ENCODE peak calls at places on chromosomes 3 and 15, in four cellular contexts. F is transverse colon, X is EH, C is nucleus accumbens. V is an unnamed sample.

GRCh38 chr3:57838627-57839026 is 82.5 kb downstream of the SLMAP start:
- DNase-seq in F (no peak), C (no peak), X (no peak), V (no peak)

GRCh38 chr3:20130122-20130521 is 55.9 kb downstream of the SGO1 start:
- DNase-seq in X (no peak), F (no peak), C (no peak), V (no peak)

GRCh38 chr3:63918321-63918720 is 6.1 kb upstream of the SCAANT1 start:
- DNase-seq in F (no peak), X (peak), C (no peak), V (no peak)

GRCh38 chr3:45042162-45042561 is 16.1 kb downstream of the CLEC3B start:
- DNase-seq in X (no peak), C (no peak), F (no peak), V (no peak)

GRCh38 chr15:66570327-66570726 is 4.5 kb upstream of the LCTL start:
- DNase-seq in C (no peak), X (no peak), F (no peak), V (no peak)

GRCh38 chr15:35603298-35603697 is 57.3 kb upstream of the DPH6 start:
- DNase-seq in X (peak), C (no peak), F (no peak), V (no peak)

GRCh38 chr3:60651799-60652198 is 599.5 kb downstream of the FHIT start:
- DNase-seq in F (no peak), X (peak), C (no peak), V (no peak)

GRCh38 chr3:16088496-16088895 is 86.0 kb upstream of the GALNT15 start:
- DNase-seq in F (no peak), C (no peak), X (no peak), V (no peak)

GRCh38 chr3:30693470-30694120 is 87.2 kb downstream of the TGFBR2 start:
- DNase-seq in X (peak), C (no peak), F (peak), V (peak)

GRCh38 chr3:30502051-30502741 is 104.2 kb upstream of the TGFBR2 start:
- DNase-seq in X (peak), C (no peak), F (no peak), V (no peak)

GRCh38 chr15:65620833-65621232 is 905 bp upstream of the SLC24A1 start:
- DNase-seq in X (no peak), F (no peak), C (no peak), V (no peak)

GRCh38 chr3:14925729-14926591 is 21.4 kb upstream of the NR2C2 start:
- DNase-seq in C (no peak), X (peak), F (peak), V (no peak)

GRCh38 chr3:81072591-81072990 is 688.9 kb downstream of the GBE1 start:
- DNase-seq in F (no peak), C (no peak), X (no peak), V (no peak)

GRCh38 chr15:29962404-29962803 is 120.4 kb upstream of the GOLGA8J start:
- DNase-seq in X (no peak), C (no peak), F (no peak), V (no peak)

GRCh38 chr3:72492240-72492639 is 356.0 kb downstream of the SHQ1 start:
- DNase-seq in F (peak), X (peak), C (no peak), V (no peak)

GRCh38 chr15:93274276-93274675 is 185.3 kb upstream of the RGMA start:
- DNase-seq in X (no peak), F (no peak), C (no peak), V (peak)

GRCh38 chr3:141150431-141150830 is 81.2 kb upstream of the PXYLP1 start:
- DNase-seq in C (no peak), F (no peak), X (no peak), V (no peak)

GRCh38 chr3:2921903-2922302 is 188.3 kb downstream of the IL5RA start:
- DNase-seq in C (no peak), X (no peak), F (no peak), V (no peak)

GRCh38 chr3:45665101-45665572 is 24.1 kb upstream of the SACM1L start:
- DNase-seq in X (peak), F (peak), C (no peak), V (peak)

GRCh38 chr3:192514754-192515660 is 212.3 kb downstream of the FGF12 start:
- DNase-seq in F (peak), C (no peak), X (no peak), V (no peak)

GRCh38 chr3:65376426-65376825 is 662.3 kb downstream of the MAGI1 start:
- DNase-seq in X (no peak), F (no peak), C (no peak), V (no peak)

GRCh38 chr3:45545476-45545875 is 49.1 kb upstream of the LIMD1 start:
- DNase-seq in X (peak), C (peak), F (no peak), V (peak)

GRCh38 chr3:69435274-69436262 is 49.7 kb upstream of the FRMD4B start:
- DNase-seq in X (no peak), C (no peak), F (no peak), V (no peak)

GRCh38 chr3:156776046-156776445 is 50.1 kb upstream of the LEKR1 start:
- DNase-seq in X (no peak), C (no peak), F (no peak), V (no peak)